ENCODE peak calls at places on chromosomes 12 and 14, in eight cellular contexts. I, V, W, P, L, D, O and T are unnamed samples.

GRCh38 chr14:99346470-99347080 is 74.6 kb upstream of the BCL11B start:
- DNase-seq in D (no peak), L (no peak), V (no peak), I (no peak), W (no peak), P (no peak), O (no peak), T (no peak)

GRCh38 chr14:37594916-37595808 is at the start of the genes FOXA1 and TTC6:
- DNase-seq in D (peak), L (peak), O (no peak), I (no peak), W (peak), V (peak), P (no peak), T (no peak)

GRCh38 chr12:110468212-110469048 is at the start of the genes FAM216A and GPN3:
- DNase-seq in V (peak), I (peak), O (peak), D (peak), W (peak), P (peak), L (peak), T (peak)

GRCh38 chr12:69977991-69978390 is 153.0 kb downstream of the MYRFL start:
- DNase-seq in W (no peak), D (no peak), V (no peak), P (no peak), L (no peak), O (no peak), I (no peak), T (no peak)

GRCh38 chr12:32089156-32089950 is 17.3 kb upstream of the BICD1 start:
- DNase-seq in P (no peak), L (peak), O (no peak), V (no peak), D (peak), I (no peak), W (no peak), T (no peak)

GRCh38 chr12:116955382-116956021 is 44.8 kb downstream of the FBXW8 start:
- DNase-seq in I (no peak), O (no peak), L (peak), V (peak), D (no peak), P (no peak), W (peak), T (peak)

GRCh38 chr12:43336962-43337555 is 214.9 kb downstream of the ADAMTS20 start:
- DNase-seq in W (peak), O (no peak), D (peak), L (peak), I (no peak), P (no peak), V (peak), T (peak)

GRCh38 chr12:92036771-92037453 is 108.7 kb downstream of the BTG1 start:
- DNase-seq in P (no peak), W (peak), V (peak), O (no peak), L (peak), D (no peak), I (no peak), T (no peak)

GRCh38 chr12:79086546-79086945 is 222.0 kb downstream of the SYT1 start:
- DNase-seq in P (no peak), W (no peak), I (no peak), D (no peak), L (no peak), O (no peak), V (no peak), T (no peak)

GRCh38 chr12:11881835-11882234 is 188.9 kb upstream of the BCL2L14 start:
- DNase-seq in I (no peak), V (no peak), P (no peak), D (no peak), L (no peak), W (no peak), O (no peak), T (no peak)

GRCh38 chr12:51295651-51296050 is 25.4 kb upstream of the SMAGP start:
- DNase-seq in P (no peak), V (no peak), W (no peak), I (no peak), L (peak), O (no peak), D (no peak), T (no peak)

GRCh38 chr12:71174146-71174545 is 16.3 kb upstream of the TSPAN8 start:
- DNase-seq in D (no peak), V (peak), O (no peak), W (no peak), I (no peak), P (no peak), L (no peak), T (no peak)

GRCh38 chr12:45663452-45663851 is 66.1 kb upstream of the ARID2 start:
- DNase-seq in I (no peak), D (peak), O (no peak), W (no peak), L (no peak), V (no peak), P (no peak), T (no peak)

GRCh38 chr12:58777815-58778214 is 142.5 kb downstream of the LRIG3 start:
- DNase-seq in P (no peak), O (no peak), D (no peak), L (no peak), I (no peak), W (no peak), V (no peak), T (no peak)

DNA sequence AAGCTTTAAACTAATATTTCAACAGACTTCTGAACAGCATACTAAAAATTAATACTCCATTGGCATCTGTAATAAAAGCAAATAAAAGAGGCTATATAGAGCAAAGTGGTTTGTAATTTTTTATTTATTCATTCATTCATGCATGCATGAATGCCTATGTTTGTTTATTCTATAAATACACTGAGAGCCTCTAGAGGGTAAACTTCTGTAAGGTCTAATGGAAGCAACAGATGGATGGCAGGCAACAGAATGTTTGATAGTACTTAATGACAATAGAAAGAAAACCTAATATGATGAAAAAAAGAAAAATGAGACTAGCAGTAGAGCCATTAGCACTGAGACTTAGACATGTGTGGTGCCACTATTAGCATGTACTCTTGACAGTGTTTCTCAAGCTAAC is 253.1 kb downstream of the CCDC91 start:
- DNase-seq in D (no peak), I (no peak), L (no peak), V (no peak), W (no peak), O (no peak), P (no peak), T (no peak)
- TF ChIP-seq CTCF in D (no peak), I (no peak), L (no peak), V (no peak), W (no peak), O (no peak), P (no peak), T (no peak)

GRCh38 chr12:54059668-54060067 is 6.0 kb downstream of the HOXC4 start:
- DNase-seq in D (no peak), V (no peak), L (no peak), W (no peak), P (no peak), O (no peak), I (no peak), T (no peak)

GRCh38 chr12:54056110-54056509 is 2.5 kb downstream of the HOXC4 start:
- DNase-seq in P (no peak), O (no peak), D (no peak), L (no peak), W (no peak), I (no peak), V (no peak), T (no peak)

GRCh38 chr12:54058189-54058917 is 4.7 kb downstream of the HOXC4 start:
- DNase-seq in I (no peak), V (no peak), D (no peak), O (no peak), P (no peak), W (no peak), L (no peak), T (no peak)

GRCh38 chr12:54060975-54061778 is 7.5 kb downstream of the HOXC4 start:
- DNase-seq in D (no peak), L (peak), W (no peak), V (no peak), O (no peak), P (no peak), I (no peak), T (no peak)

DNA sequence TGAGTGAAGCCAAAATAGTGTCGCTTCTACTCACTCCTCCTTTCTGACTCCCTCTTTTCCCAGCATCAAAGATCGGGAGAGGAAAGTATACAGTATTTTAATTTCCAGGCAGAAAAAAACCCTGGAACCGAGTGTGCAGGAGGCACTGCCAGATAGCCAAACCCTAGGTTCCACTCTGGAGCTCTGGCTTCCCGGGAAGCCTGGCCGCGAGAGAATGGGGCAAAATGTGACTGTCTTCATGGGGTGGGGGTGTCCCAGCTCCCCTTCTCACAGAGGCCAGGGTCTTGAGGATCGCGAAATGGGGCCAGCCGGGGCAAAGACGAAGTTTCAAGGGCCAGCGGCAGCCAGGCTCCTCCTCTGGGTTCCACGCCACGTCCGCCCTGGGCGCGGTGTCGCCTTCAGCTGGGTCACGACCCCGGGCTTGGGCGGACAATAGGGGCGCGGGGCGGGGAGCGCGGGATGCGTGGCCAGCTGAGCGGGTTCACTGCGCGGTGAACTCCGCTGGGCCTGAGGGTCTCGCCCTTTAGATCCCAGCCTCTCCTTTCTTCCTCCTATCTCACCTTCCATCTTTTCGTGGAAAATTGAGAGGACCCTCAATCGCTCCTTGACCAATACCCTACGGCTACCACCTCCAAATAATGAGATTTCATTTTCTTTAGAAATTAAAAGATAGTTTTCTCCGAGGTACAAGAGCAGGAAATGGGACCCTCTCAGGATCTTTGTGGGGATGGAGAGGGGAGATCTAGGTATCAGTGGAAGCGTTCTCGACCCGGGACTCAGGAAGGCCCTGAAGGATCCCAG is 6.7 kb downstream of the HOXC4 start:
- DNase-seq in P (no peak), O (no peak), I (no peak), W (no peak), L (no peak), V (no peak), D (no peak), T (no peak)
- H3K4me3 ChIP-seq in P (no peak), O (no peak), I (no peak), W (no peak), L (no peak), V (no peak), D (no peak), T (no peak)

DNA sequence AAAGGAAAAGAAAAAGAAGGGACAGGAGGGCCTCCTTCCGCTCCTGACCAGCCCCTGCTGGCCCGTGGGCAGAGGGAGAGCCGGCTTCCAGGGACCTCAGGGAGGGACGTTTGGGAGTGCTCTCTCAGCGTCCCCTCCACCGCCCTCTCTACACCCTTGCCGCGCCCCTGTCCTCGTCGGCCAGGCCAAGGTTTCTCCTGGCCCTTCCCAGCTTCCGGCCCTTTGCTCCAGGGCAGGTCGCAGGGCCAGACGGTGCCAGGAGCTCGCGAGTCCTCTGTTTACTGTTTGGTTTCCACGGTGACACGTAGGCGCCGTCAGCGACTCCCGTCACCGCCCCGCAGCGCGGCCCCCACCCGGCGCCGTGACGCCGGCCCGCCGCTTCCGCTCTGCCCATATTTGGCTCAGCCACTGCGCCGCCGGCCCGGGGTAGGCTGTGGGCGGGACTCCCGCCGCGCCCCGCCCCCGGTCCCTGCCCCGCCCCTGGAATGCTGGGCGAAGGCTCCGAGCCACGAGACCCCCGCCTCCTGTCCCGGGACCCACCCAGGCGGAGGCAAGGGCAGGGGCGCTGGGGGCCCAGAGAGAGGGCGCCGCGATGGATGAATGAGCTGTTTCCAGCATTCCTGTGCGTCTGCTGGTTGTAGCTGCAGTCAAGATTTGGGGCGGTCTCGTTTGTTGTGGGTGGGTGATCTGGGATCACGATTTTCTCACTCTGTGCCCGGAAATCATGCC is 15.5 kb downstream of the FOS start:
- DNase-seq in O (peak), W (peak), L (peak), I (peak), P (peak), V (peak), D (peak), T (peak)
- TF ChIP-seq CTCF in O (no peak), W (no peak), L (no peak), I (no peak), P (no peak), V (no peak), D (no peak), T (no peak)

GRCh38 chr14:75543786-75544185 is 21.5 kb downstream of the BATF start:
- DNase-seq in I (no peak), L (no peak), V (no peak), O (no peak), P (no peak), D (no peak), W (no peak), T (no peak)

GRCh38 chr14:75539562-75540478 is 17.6 kb downstream of the BATF start:
- DNase-seq in L (no peak), O (no peak), I (no peak), V (no peak), D (no peak), W (no peak), P (no peak), T (peak)

GRCh38 chr14:75543258-75543657 is 21.0 kb downstream of the BATF start:
- DNase-seq in V (no peak), W (no peak), I (no peak), D (no peak), O (no peak), L (no peak), P (no peak), T (peak)

GRCh38 chr14:75540479-75540851 is 18.2 kb downstream of the BATF start:
- DNase-seq in P (no peak), V (no peak), I (no peak), D (no peak), L (no peak), O (no peak), W (no peak), T (no peak)

GRCh38 chr14:75542585-75543091 is 20.4 kb downstream of the BATF start:
- DNase-seq in D (no peak), I (peak), V (peak), L (no peak), O (no peak), W (no peak), P (peak), T (peak)
- H3K4me3 ChIP-seq in D (no peak), I (no peak), V (no peak), L (no peak), O (no peak), W (no peak), P (peak), T (peak)

GRCh38 chr12:108561852-108562347 is 496 bp upstream of the ISCU start:
- DNase-seq in I (no peak), O (no peak), L (no peak), V (no peak), P (no peak), W (no peak), D (peak), T (no peak)

GRCh38 chr12:108563135-108563803 is 873 bp downstream of the ISCU start:
- DNase-seq in V (peak), I (peak), W (peak), D (peak), P (peak), O (peak), L (peak), T (peak)

GRCh38 chr12:108562348-108563134 is at the start of gene ISCU:
- DNase-seq in P (peak), D (peak), I (peak), V (peak), L (peak), W (peak), O (peak), T (peak)

GRCh38 chr12:108564724-108565123 is 2.3 kb downstream of the ISCU start:
- DNase-seq in V (no peak), D (no peak), I (no peak), W (no peak), O (no peak), L (no peak), P (no peak), T (no peak)

GRCh38 chr12:108563804-108564151 is 1.4 kb downstream of the ISCU start:
- DNase-seq in V (no peak), W (no peak), P (no peak), O (no peak), I (no peak), L (no peak), D (no peak), T (no peak)
- TF ChIP-seq CTCF in V (no peak), W (no peak), P (no peak), O (no peak), I (no peak), L (no peak), D (no peak), T (no peak)